ENCODE peak calls at places on chromosomes 12 and 14, in seven cellular contexts. O is aorta, G is GM12878, X is lung, N is IMR-90, A is body of pancreas, V is ovary. M is an unnamed sample.
A peak's percentile ranks its signal among the peaks of the same experiment; 100 is the strongest.

GRCh38 chr12:3333583-3333982 is 157.4 kb upstream of the PRMT8 start:
- DNase-seq in O (peak; percentile 62), G (no peak), X (no peak), N (no peak), A (no peak), V (no peak), M (peak; percentile 93)

GRCh38 chr14:102140027-102140749 is 491 bp downstream of the WDR20 start:
- DNase-seq in O (peak; percentile 79), G (no peak), X (peak; percentile 46), N (no peak), A (peak; percentile 47), V (no peak), M (peak; percentile 66)

GRCh38 chr14:100586520-100587247 is 533 bp downstream of the BEGAIN start:
- DNase-seq in O (peak; percentile 73), G (no peak), X (no peak), N (no peak), A (peak; percentile 57), V (peak; percentile 14), M (peak; percentile 89)

GRCh38 chr12:95218852-95219171 is 1.2 kb downstream of the VEZT start:
- DNase-seq in O (no peak), G (no peak), X (no peak), N (no peak), A (peak; percentile 47), V (no peak), M (no peak)

GRCh38 chr14:69281450-69282169 is 21.7 kb downstream of the GALNT16 start:
- DNase-seq in O (peak; percentile 13), G (no peak), X (no peak), N (peak; percentile 5), A (no peak), V (no peak), M (no peak)

GRCh38 chr14:59228416-59228815 is 39.9 kb downstream of the DAAM1 start:
- DNase-seq in O (no peak), G (no peak), X (no peak), N (peak; percentile 58), A (no peak), V (no peak), M (no peak)

GRCh38 chr12:6684609-6685008 is 4.6 kb downstream of the ZNF384 start:
- DNase-seq in O (no peak), G (no peak), X (no peak), N (peak; percentile 16), A (peak; percentile 17), V (no peak), M (peak; percentile 59)

GRCh38 chr12:85358715-85359114 is 78.7 kb downstream of the ALX1 start:
- DNase-seq in O (no peak), G (no peak), X (no peak), N (no peak), A (no peak), V (no peak), M (no peak)

GRCh38 chr12:70849265-70849960 is 71.1 kb downstream of the PTPRR start:
- DNase-seq in O (no peak), G (no peak), X (no peak), N (peak; percentile 0), A (no peak), V (no peak), M (peak; percentile 2)

GRCh38 chr14:67727361-67727760 is 25.7 kb downstream of the RDH12 start:
- DNase-seq in O (no peak), G (no peak), X (no peak), N (no peak), A (no peak), V (no peak), M (no peak)

GRCh38 chr12:45234134-45234865 is 18.4 kb downstream of the ANO6 start:
- DNase-seq in O (no peak), G (no peak), X (no peak), N (peak; percentile 98), A (peak; percentile 27), V (peak; percentile 39), M (peak; percentile 51)

DNA sequence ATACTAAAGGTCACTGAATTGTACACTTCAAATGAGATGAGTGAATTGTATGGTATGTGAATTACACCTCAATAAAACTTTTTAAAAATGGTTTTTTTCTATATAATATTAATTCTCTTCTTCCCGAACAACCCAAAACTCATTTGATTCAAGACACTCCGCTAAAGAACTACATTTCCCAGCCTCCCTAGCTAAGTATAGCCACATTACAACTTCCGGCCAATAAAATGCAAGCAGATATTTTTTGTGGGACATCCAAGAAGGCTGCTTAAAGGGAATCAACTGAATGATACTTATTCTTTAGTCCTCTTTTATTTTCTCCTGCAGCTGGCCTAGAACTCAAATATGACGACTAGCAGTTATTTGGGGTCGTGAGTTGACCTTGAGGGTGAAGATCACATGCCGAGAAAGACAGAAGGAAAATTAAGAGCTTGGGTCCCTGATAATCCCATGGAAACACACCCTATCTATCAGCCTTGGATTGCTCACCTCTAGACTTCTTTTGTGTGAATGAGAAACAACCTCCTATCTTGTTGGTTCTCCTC is 187.3 kb downstream of the TTC8 start:
- DNase-seq in O (no peak), G (no peak), X (no peak), N (no peak), A (no peak), V (no peak), M (no peak)
- H3K4me3 ChIP-seq in O (no peak overlapping the region), G (no peak overlapping the region), X (no peak overlapping the region), N (no peak overlapping the region), A (peak overlapping the region; percentile 13), V (no peak overlapping the region), M (no peak overlapping the region)

DNA sequence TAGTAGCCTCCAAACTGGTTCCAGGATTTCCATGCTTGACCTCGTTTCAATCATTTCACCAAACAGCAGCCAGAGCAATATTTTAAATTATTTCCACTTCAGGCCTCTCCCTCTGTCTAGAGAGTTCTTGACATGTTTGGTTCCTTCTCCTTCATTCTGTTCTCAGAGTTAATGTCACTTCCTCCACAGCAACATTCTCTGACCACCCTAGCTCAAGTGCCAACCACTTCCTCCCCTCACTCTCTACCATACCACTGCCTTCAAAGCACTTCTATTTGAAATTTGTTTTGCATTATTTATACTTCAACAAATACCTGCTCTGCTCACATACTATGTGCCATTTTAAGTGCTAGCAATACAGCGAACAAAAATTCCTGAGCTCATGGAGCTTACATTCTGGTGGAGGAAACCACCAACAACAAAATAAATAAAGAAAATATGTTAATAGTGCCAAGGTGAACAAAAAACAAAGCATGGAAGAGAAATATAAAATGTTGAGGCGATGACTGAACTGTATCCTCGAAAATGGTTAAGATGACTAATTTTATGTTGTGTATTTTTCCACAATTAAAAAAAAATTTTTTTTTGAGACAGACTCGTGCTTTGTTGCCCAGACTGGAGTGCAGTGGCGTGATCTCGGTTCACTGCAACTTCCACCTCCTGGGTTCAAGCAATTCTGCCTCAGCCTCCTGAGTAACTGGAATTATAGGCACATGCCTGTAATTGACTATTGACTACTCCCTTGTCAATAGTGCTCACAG is 17.3 kb downstream of the BAZ1A start:
- DNase-seq in O (no peak), G (no peak), X (no peak), N (no peak), A (no peak), V (no peak), M (no peak)
- H3K36me3 ChIP-seq in O (no peaks in the 10 kb centered on the region), G (peaks cover 30% of the 10 kb centered on the region), X (peaks cover 6% of the 10 kb centered on the region), N (peaks cover 20% of the 10 kb centered on the region), A (peaks cover 2% of the 10 kb centered on the region), V (no peaks in the 10 kb centered on the region), M (no peaks in the 10 kb centered on the region)

GRCh38 chr12:22835431-22835830 is 210.5 kb downstream of the ETNK1 start:
- DNase-seq in O (no peak), G (no peak), X (no peak), N (no peak), A (no peak), V (no peak), M (no peak)
- H3K27me3 ChIP-seq in O (no peaks in the 10 kb centered on the region), G (no peaks in the 10 kb centered on the region), X (no peaks in the 10 kb centered on the region), N (no peaks in the 10 kb centered on the region), A (no peaks in the 10 kb centered on the region), V (no peaks in the 10 kb centered on the region), M (no peaks in the 10 kb centered on the region)

GRCh38 chr14:65282909-65283253 is 129.6 kb upstream of the FUT8 start:
- DNase-seq in O (no peak), G (no peak), X (no peak), N (no peak), A (no peak), V (no peak), M (no peak)
- H3K4me3 ChIP-seq in O (no peak overlapping the region), G (peak overlapping the region; percentile 66), X (no peak overlapping the region), N (no peak overlapping the region), A (no peak overlapping the region), V (no peak overlapping the region), M (no peak overlapping the region)

DNA sequence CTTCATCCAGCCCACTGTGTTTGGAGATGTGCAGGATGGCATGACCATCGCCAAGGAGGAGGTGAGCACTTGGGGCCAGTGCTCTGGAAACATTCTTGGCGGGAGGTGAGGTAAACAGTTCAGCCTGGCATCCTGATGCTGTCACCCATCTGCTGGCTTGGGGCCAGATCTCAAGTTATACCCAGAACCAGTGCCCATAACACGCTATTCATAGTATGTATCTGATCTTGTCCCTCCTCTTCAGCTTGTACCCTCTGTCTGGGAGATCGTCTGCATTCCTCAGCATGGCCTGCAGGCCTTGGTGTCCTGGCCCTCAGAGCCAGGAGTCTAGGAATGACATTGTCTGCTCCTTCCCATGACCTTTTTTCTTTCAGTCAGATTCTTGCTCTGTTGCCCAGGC is 31.4 kb downstream of the ALDH2 start:
- DNase-seq in O (peak; percentile 20), G (no peak), X (no peak), N (no peak), A (no peak), V (no peak), M (no peak)
- H3K36me3 ChIP-seq in O (peaks cover 11% of the 10 kb centered on the region), G (no peaks in the 10 kb centered on the region), X (peaks cover 17% of the 10 kb centered on the region), N (peaks cover 52% of the 10 kb centered on the region), A (peaks cover 35% of the 10 kb centered on the region), V (no peaks in the 10 kb centered on the region), M (peaks cover 11% of the 10 kb centered on the region)

GRCh38 chr14:26594756-26595545 is 2.9 kb downstream of the NOVA1 start:
- DNase-seq in O (no peak), G (no peak), X (no peak), N (no peak), A (no peak), V (no peak), M (no peak)
- H3K27me3 ChIP-seq in O (no peaks in the 10 kb centered on the region), G (no peaks in the 10 kb centered on the region), X (no peaks in the 10 kb centered on the region), N (peaks cover 8% of the 10 kb centered on the region), A (peaks cover 7% of the 10 kb centered on the region), V (no peaks in the 10 kb centered on the region), M (no peaks in the 10 kb centered on the region)

M was measured in H7.